ENCODE peak calls at places on chromosomes 4 and X, in five cellular contexts. Z, L, K, V and G are unnamed samples.

GRCh38 chr4:74598611-74599325 is 153.8 kb downstream of the AREG start:
- DNase-seq in V (no peak), L (no peak), Z (no peak), K (no peak), G (no peak)

GRCh38 chr4:182194115-182194834 is 48.9 kb upstream of the TENM3 start:
- DNase-seq in L (no peak), V (no peak), Z (no peak), K (no peak), G (no peak)

GRCh38 chr4:56821394-56822263 is at the start of gene SPINK2:
- DNase-seq in L (peak; percentile 61), K (peak; percentile 45), V (no peak), Z (peak; percentile 56), G (no peak)

GRCh38 chr4:171117457-171117856 is 695.7 kb upstream of the GALNTL6 start:
- DNase-seq in Z (no peak), V (no peak), K (no peak), L (no peak), G (no peak)

GRCh38 chr4:94208918-94209317 is 1.3 kb downstream of the SMARCAD1 start:
- DNase-seq in Z (no peak), K (no peak), L (no peak), V (no peak), G (no peak)

GRCh38 chr4:78661923-78662521 is 110.5 kb downstream of the ANXA3 start:
- DNase-seq in L (no peak), Z (no peak), V (peak; percentile 88), K (no peak), G (peak; percentile 33)

GRCh38 chrX:30217465-30217864 is 2.1 kb downstream of the MAGEB2 start:
- DNase-seq in K (peak; percentile 55), Z (no peak), V (no peak), L (no peak), G (no peak)

GRCh38 chrX:153610834-153611209 is 11.9 kb upstream of the CCNQ start:
- DNase-seq in V (no peak), K (no peak), L (no peak), Z (no peak), G (no peak)

GRCh38 chrX:96846841-96847240 is 36.9 kb upstream of the RPA4 start:
- DNase-seq in K (no peak), L (no peak), V (no peak), Z (no peak), G (no peak)

GRCh38 chrX:57270980-57271379 is 15.5 kb upstream of the FAAH2 start:
- DNase-seq in K (no peak), V (no peak), Z (no peak), L (no peak), G (no peak)

GRCh38 chrX:134658002-134658401 is 269 bp downstream of the PLAC1 start:
- DNase-seq in Z (no peak), L (no peak), K (no peak), V (no peak), G (peak; percentile 13)

GRCh38 chr4:117560329-117560728 is 474.0 kb upstream of the NDST3 start:
- DNase-seq in L (no peak), K (no peak), V (no peak), Z (no peak), G (peak; percentile 40)

GRCh38 chrX:44997282-44997813 is 124.4 kb downstream of the KDM6A start:
- DNase-seq in L (no peak), K (no peak), Z (no peak), V (no peak), G (no peak)

GRCh38 chrX:147602297-147602696 is 309.4 kb upstream of the FMR1 start:
- DNase-seq in L (no peak), K (no peak), Z (no peak), V (no peak), G (no peak)

GRCh38 chr4:108094923-108095482 is 73.7 kb downstream of the LEF1 start:
- DNase-seq in K (peak; percentile 64), V (no peak), L (no peak), Z (no peak), G (no peak)

GRCh38 chr4:133618963-133619362 is 469.9 kb downstream of the PCDH10 start:
- DNase-seq in Z (no peak), K (peak; percentile 40), V (no peak), L (no peak), G (no peak)

GRCh38 chr4:188246488-188246887 is 107.2 kb downstream of the TRIML1 start:
- DNase-seq in L (no peak), K (no peak), Z (peak; percentile 21), V (no peak), G (peak; percentile 25)

GRCh38 chrX:38060331-38060878 is 54.1 kb downstream of the SYTL5 start:
- DNase-seq in Z (no peak), L (no peak), K (no peak), V (no peak), G (no peak)

GRCh38 chrX:40318076-40318475 is 220.3 kb upstream of the BCOR start:
- DNase-seq in V (no peak), Z (no peak), L (no peak), K (no peak), G (no peak)

GRCh38 chr4:122810669-122811068 is 16.0 kb upstream of the FGF2 start:
- DNase-seq in Z (no peak), K (no peak), L (no peak), V (no peak), G (peak; percentile 41)

GRCh38 chr4:27921236-27921635 is 1060.6 kb downstream of the STIM2 start:
- DNase-seq in K (no peak), L (no peak), Z (no peak), V (no peak), G (peak; percentile 22)

GRCh38 chrX:77679145-77679544 is 106.9 kb downstream of the ATRX start:
- DNase-seq in Z (no peak), L (no peak), V (no peak), K (no peak), G (no peak)

DNA sequence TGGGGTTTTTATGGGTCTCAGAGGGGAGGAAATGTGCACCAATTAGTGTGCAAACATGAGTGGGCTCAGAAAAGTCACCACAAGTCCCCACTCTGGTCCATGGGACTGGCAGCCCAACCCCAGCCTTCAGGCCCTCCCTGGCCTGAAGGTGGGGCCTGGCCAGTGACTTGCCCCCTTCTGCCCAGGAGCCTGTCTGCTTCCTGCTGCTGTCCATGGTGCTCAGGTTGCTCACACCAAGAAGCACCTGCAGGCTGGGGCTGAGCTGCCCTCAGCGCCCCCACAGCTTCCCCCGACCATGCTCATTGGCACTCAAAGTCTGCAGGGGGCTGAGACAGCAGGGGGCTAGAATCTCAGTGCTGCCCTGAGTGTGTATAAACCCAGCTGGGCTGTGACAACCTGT is 30.6 kb upstream of the GC start:
- DNase-seq in V (no peak), Z (no peak), K (peak; percentile 16), L (no peak), G (no peak)
- TF ChIP-seq MAFK in V (no peak), Z (no peak), K (no peak), L (no peak), G (no peak)

GRCh38 chr4:12963291-12963690 is 520.8 kb downstream of the RAB28 start:
- DNase-seq in V (no peak), K (no peak), Z (no peak), L (no peak), G (no peak)
- TF ChIP-seq MAFK in V (no peak), K (no peak), Z (no peak), L (no peak), G (no peak)

DNA sequence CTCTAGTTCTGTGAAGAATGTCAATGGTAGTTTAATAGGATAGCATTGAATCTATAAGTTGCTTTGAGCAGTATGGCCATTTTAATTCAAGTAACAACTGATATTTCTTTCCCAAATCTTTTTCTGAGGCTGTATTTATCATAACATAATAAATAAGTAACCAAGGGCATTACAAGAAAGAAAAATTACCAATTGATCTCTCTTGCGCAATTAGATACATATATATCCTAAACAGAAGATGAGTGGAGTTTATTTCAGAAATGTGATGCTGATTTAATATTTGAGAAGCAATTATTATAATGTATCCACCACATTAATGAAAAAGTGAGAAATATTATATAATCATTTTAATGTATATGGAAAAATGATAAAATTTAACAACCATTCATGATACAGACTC is 802.5 kb upstream of the AGA start:
- DNase-seq in Z (no peak), V (no peak), K (no peak), L (no peak), G (no peak)
- TF ChIP-seq MAFK in Z (no peak), V (no peak), K (no peak), L (no peak), G (no peak)

GRCh38 chrX:17933856-17934255 is 72.8 kb upstream of the RAI2 start:
- DNase-seq in Z (no peak), L (no peak), V (no peak), K (no peak), G (no peak)

GRCh38 chrX:17931855-17932254 is 70.8 kb upstream of the RAI2 start:
- DNase-seq in Z (no peak), K (no peak), L (no peak), V (no peak), G (no peak)

GRCh38 chrX:17932781-17933180 is 71.7 kb upstream of the RAI2 start:
- DNase-seq in L (no peak), V (no peak), K (no peak), Z (no peak), G (no peak)

GRCh38 chrX:17930850-17931249 is 69.8 kb upstream of the RAI2 start:
- DNase-seq in Z (no peak), V (no peak), L (no peak), K (no peak), G (no peak)
- TF ChIP-seq MAFK in Z (no peak), V (no peak), L (no peak), K (no peak), G (no peak)

GRCh38 chr4:169142390-169142789 is 128.4 kb downstream of the SH3RF1 start:
- DNase-seq in L (no peak), K (no peak), V (no peak), Z (no peak), G (peak; percentile 53)

GRCh38 chr4:169144061-169144600 is 126.6 kb downstream of the SH3RF1 start:
- DNase-seq in Z (no peak), V (no peak), K (no peak), L (no peak), G (no peak)

GRCh38 chr4:169147217-169147616 is 123.5 kb downstream of the SH3RF1 start:
- DNase-seq in V (no peak), L (peak; percentile 7), K (no peak), Z (no peak), G (peak; percentile 34)

GRCh38 chr4:169142906-169143305 is 127.8 kb downstream of the SH3RF1 start:
- DNase-seq in Z (no peak), K (no peak), V (no peak), L (no peak), G (no peak)

GRCh38 chr4:169143335-169143734 is 127.4 kb downstream of the SH3RF1 start:
- DNase-seq in L (no peak), K (no peak), Z (no peak), V (no peak), G (no peak)
- TF ChIP-seq MAFK in L (no peak), K (no peak), Z (no peak), V (no peak), G (no peak)